ENCODE peak calls at places on chromosome 1, in five cellular contexts. F is AG04449; P is CD8-positive, alpha-beta T cell; A is tibial nerve; O is ascending aorta. I is an unnamed sample.
A peak's percentile ranks its signal among the peaks of the same experiment; 100 is the strongest.

GRCh38 chr1:32142446-32143301 is 34.8 kb downstream of the KPNA6 start:
- DNase-seq in F (no peak), P (no peak), A (peak; percentile 16), O (peak; percentile 66), I (no peak)

GRCh38 chr1:175409938-175410337 is 217.4 kb upstream of the KIAA0040 start:
- DNase-seq in F (no peak), P (no peak), A (no peak), O (no peak), I (no peak)

GRCh38 chr1:223621312-223621734 is 44.2 kb downstream of the CAPN8 start:
- DNase-seq in F (no peak), P (no peak), A (no peak), O (no peak), I (no peak)

GRCh38 chr1:30599721-30600120 is 123.7 kb downstream of the MATN1 start:
- DNase-seq in F (no peak), P (no peak), A (peak; percentile 16), O (no peak), I (no peak)

GRCh38 chr1:101220906-101221305 is 15.9 kb upstream of the S1PR1 start:
- DNase-seq in F (no peak), P (no peak), A (no peak), O (no peak), I (no peak)

GRCh38 chr1:97053275-97053674 is 331.7 kb downstream of the PTBP2 start:
- DNase-seq in F (no peak), P (no peak), A (no peak), O (no peak), I (no peak)

GRCh38 chr1:197954718-197955418 is 37.7 kb downstream of the LHX9 start:
- DNase-seq in F (no peak), P (no peak), A (no peak), O (no peak), I (no peak)

GRCh38 chr1:94463765-94464330 is 45.7 kb downstream of the ABCD3 start:
- DNase-seq in F (no peak), P (no peak), A (no peak), O (no peak), I (no peak)

GRCh38 chr1:76669146-76669545 is 198.1 kb upstream of the ST6GALNAC5 start:
- DNase-seq in F (no peak), P (no peak), A (no peak), O (no peak), I (no peak)

GRCh38 chr1:204777591-204777990 is 92.1 kb upstream of the LRRN2 start:
- DNase-seq in F (no peak), P (no peak), A (no peak), O (no peak), I (no peak)

GRCh38 chr1:59880001-59880400 is 46.6 kb downstream of the CYP2J2 start:
- DNase-seq in F (no peak), P (no peak), A (no peak), O (no peak), I (no peak)

GRCh38 chr1:170663441-170664282 is at the start of gene PRRX1:
- DNase-seq in F (no peak), P (no peak), A (no peak), O (no peak), I (no peak)

GRCh38 chr1:119046429-119047039 is 58.4 kb upstream of the TBX15 start:
- DNase-seq in F (peak; percentile 12), P (no peak), A (no peak), O (no peak), I (no peak)

GRCh38 chr1:160781914-160782689 is 13.9 kb upstream of the LY9 start:
- DNase-seq in F (no peak), P (no peak), A (no peak), O (no peak), I (peak; percentile 56)

GRCh38 chr1:36910281-36910725 is 124.0 kb downstream of the GRIK3 start:
- DNase-seq in F (no peak), P (no peak), A (no peak), O (no peak), I (no peak)

GRCh38 chr1:94792473-94792875 is 27.7 kb upstream of the SLC44A3 start:
- DNase-seq in F (no peak), P (no peak), A (no peak), O (no peak), I (peak; percentile 32)

GRCh38 chr1:204837440-204838084 is 33.1 kb upstream of the NFASC start:
- DNase-seq in F (no peak), P (no peak), A (no peak), O (no peak), I (no peak)

GRCh38 chr1:209029737-209030136 is 553.8 kb upstream of the CAMK1G start:
- DNase-seq in F (no peak), P (no peak), A (no peak), O (no peak), I (no peak)

GRCh38 chr1:41673355-41673754 is 188.9 kb upstream of the EDN2 start:
- DNase-seq in F (no peak), P (peak; percentile 29), A (no peak), O (no peak), I (peak; percentile 70)

GRCh38 chr1:84450916-84451315 is 28.1 kb upstream of the RPF1 start:
- DNase-seq in F (no peak), P (no peak), A (no peak), O (no peak), I (no peak)

GRCh38 chr1:94321662-94322061 is 84.3 kb upstream of the ARHGAP29 start:
- DNase-seq in F (no peak), P (no peak), A (no peak), O (no peak), I (no peak)

GRCh38 chr1:10007161-10007560 is 10.1 kb downstream of the RBP7 start:
- DNase-seq in F (no peak), P (no peak), A (no peak), O (no peak), I (no peak)

GRCh38 chr1:70044832-70045231 is 160.5 kb downstream of the LRRC40 start:
- DNase-seq in F (peak; percentile 33), P (no peak), A (no peak), O (no peak), I (no peak)

GRCh38 chr1:83086346-83086745 is 912.6 kb downstream of the TTLL7 start:
- DNase-seq in F (no peak), P (no peak), A (no peak), O (no peak), I (no peak)

GRCh38 chr1:10415211-10415930 is 14.9 kb upstream of the CENPS start:
- DNase-seq in F (peak; percentile 65), P (no peak), A (no peak), O (peak; percentile 70), I (peak; percentile 48)

GRCh38 chr1:225476538-225476988 is 48.7 kb upstream of the LBR start:
- DNase-seq in F (no peak), P (no peak), A (no peak), O (peak; percentile 57), I (no peak)

GRCh38 chr1:203083463-203083921 is 2.3 kb downstream of the MYOG start:
- DNase-seq in F (no peak), P (no peak), A (no peak), O (no peak), I (no peak)

GRCh38 chr1:201222125-201222524 is 31.5 kb downstream of the IGFN1 start:
- DNase-seq in F (no peak), P (no peak), A (no peak), O (peak; percentile 16), I (peak; percentile 78)

GRCh38 chr1:42922687-42923366 is 35.8 kb downstream of the SLC2A1 start:
- DNase-seq in F (no peak), P (peak; percentile 43), A (no peak), O (peak; percentile 74), I (no peak)

GRCh38 chr1:76390451-76390850 is 315.9 kb downstream of the ST6GALNAC3 start:
- DNase-seq in F (no peak), P (no peak), A (no peak), O (no peak), I (no peak)

GRCh38 chr1:223312273-223312672 is 51.7 kb downstream of the SUSD4 start:
- DNase-seq in F (no peak), P (no peak), A (no peak), O (no peak), I (no peak)

GRCh38 chr1:227785812-227786608 is 29.5 kb upstream of the PRSS38 start:
- DNase-seq in F (no peak), P (no peak), A (peak; percentile 6), O (peak; percentile 50), I (peak; percentile 45)

GRCh38 chr1:248730507-248731335 is 24.8 kb downstream of the LYPD8 start:
- DNase-seq in F (no peak), P (no peak), A (no peak), O (no peak), I (no peak)

GRCh38 chr1:56146449-56146848 is 432.9 kb downstream of the PLPP3 start:
- DNase-seq in F (peak; percentile 54), P (no peak), A (no peak), O (no peak), I (no peak)

GRCh38 chr1:203100163-203100867 is 14.5 kb upstream of the MYOG start:
- DNase-seq in F (no peak), P (no peak), A (no peak), O (no peak), I (no peak)

GRCh38 chr1:54353959-54354358 is 52.2 kb downstream of the SSBP3 start:
- DNase-seq in F (no peak), P (no peak), A (no peak), O (no peak), I (no peak)

GRCh38 chr1:181135815-181136737 is 47.6 kb downstream of the IER5 start:
- DNase-seq in F (peak; percentile 65), P (no peak), A (no peak), O (no peak), I (no peak)

GRCh38 chr1:36481771-36482723 is 666 bp downstream of the CSF3R start:
- DNase-seq in F (no peak), P (no peak), A (no peak), O (no peak), I (no peak)

GRCh38 chr1:26602378-26602959 is 72.9 kb downstream of the RPS6KA1 start:
- DNase-seq in F (no peak), P (peak; percentile 16), A (no peak), O (no peak), I (peak; percentile 35)

GRCh38 chr1:192879416-192879815 is 70.6 kb downstream of the RGS2 start:
- DNase-seq in F (no peak), P (no peak), A (no peak), O (no peak), I (no peak)
- TF ChIP-seq CTCF in F (no peak), P (no peak), A (no peak), O (no peak), I (no peak)

DNA sequence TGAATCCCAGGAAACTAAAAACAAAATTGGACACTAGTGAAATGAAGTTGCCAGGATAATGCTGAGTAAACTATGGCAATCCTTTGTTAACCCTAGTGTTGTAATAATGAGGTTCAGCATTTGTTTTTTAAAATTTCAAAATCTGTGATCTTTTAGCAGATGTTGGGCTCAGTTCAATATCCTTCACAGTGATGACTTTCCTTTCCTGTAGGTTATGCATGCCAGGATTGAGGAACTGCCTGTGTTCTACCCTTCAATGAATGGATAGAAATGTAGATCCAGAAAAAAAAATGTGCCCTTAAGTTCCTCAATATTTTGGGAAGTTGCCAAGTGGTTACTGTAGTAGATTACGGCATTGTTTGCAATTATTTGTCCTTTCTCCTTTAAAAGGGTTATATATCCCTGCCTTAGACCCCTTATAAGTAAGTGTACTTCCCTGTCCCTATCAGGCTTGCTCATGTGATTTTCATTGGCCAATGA is 35.5 kb upstream of the IRF2BP2 start:
- DNase-seq in F (no peak), P (no peak), A (no peak), O (no peak), I (no peak)
- TF ChIP-seq CTCF in F (no peak), P (no peak), A (no peak), O (no peak), I (no peak)

GRCh38 chr1:236489710-236490377 is 33.9 kb upstream of the LGALS8 start:
- DNase-seq in F (no peak), P (no peak), A (no peak), O (no peak), I (no peak)
- TF ChIP-seq CTCF in F (peak; percentile 38), P (peak; percentile 69), A (peak; percentile 34), O (peak; percentile 45), I (peak; percentile 19)

GRCh38 chr1:2525896-2526823 is at the start of gene PANK4:
- DNase-seq in F (peak; percentile 59), P (peak; percentile 86), A (peak; percentile 86), O (peak; percentile 96), I (peak; percentile 95)
- TF ChIP-seq CTCF in F (peak; percentile 28), P (no peak), A (no peak), O (no peak), I (peak; percentile 49)

I was measured in Peyer's patch.